ENCODE peak calls at places on chromosomes 1 and 21, in seven cellular contexts. One of them, this sample, is unnamed.

GRCh38 chr1:77832889-77833288 is 53.4 kb downstream of the MIGA1 start:
- DNase-seq in Panc1: no peak
- DNase-seq in stimulated activated CD4-positive, alpha-beta T cell treated with anti-CD3 and anti-CD28 coated beads, Interleukin-2, amount 100 ng/mL, for 24 hours: no peak
- DNase-seq in midbrain: peak; percentile 36
- DNase-seq in brain pericyte: peak; percentile 72
- DNase-seq in astrocyte of the cerebellum: peak; percentile 88
- DNase-seq in left ventricle myocardium superior: no peak
- DNase-seq in this sample: no peak

GRCh38 chr1:22024485-22025367 is 23.3 kb downstream of the CELA3A start:
- DNase-seq in midbrain: no peak
- DNase-seq in left ventricle myocardium superior: peak; percentile 59
- DNase-seq in astrocyte of the cerebellum: peak; percentile 40
- DNase-seq in Panc1: no peak
- DNase-seq in brain pericyte: peak; percentile 68
- DNase-seq in stimulated activated CD4-positive, alpha-beta T cell treated with anti-CD3 and anti-CD28 coated beads, Interleukin-2, amount 100 ng/mL, for 24 hours: peak; percentile 75
- DNase-seq in this sample: peak; percentile 54

GRCh38 chr1:175933801-175934200 is 190.4 kb upstream of the TNR start:
- DNase-seq in brain pericyte: no peak
- DNase-seq in Panc1: no peak
- DNase-seq in astrocyte of the cerebellum: no peak
- DNase-seq in left ventricle myocardium superior: no peak
- DNase-seq in midbrain: no peak
- DNase-seq in stimulated activated CD4-positive, alpha-beta T cell treated with anti-CD3 and anti-CD28 coated beads, Interleukin-2, amount 100 ng/mL, for 24 hours: no peak
- DNase-seq in this sample: no peak

GRCh38 chr1:88983791-88984552 is 8.5 kb downstream of the KYAT3 start:
- DNase-seq in stimulated activated CD4-positive, alpha-beta T cell treated with anti-CD3 and anti-CD28 coated beads, Interleukin-2, amount 100 ng/mL, for 24 hours: no peak
- DNase-seq in Panc1: peak; percentile 64
- DNase-seq in astrocyte of the cerebellum: peak; percentile 44
- DNase-seq in midbrain: peak; percentile 73
- DNase-seq in left ventricle myocardium superior: peak; percentile 39
- DNase-seq in brain pericyte: no peak
- DNase-seq in this sample: peak; percentile 23

GRCh38 chr1:109794319-109795132 is 30.8 kb upstream of the EPS8L3 start:
- DNase-seq in brain pericyte: no peak
- DNase-seq in midbrain: no peak
- DNase-seq in stimulated activated CD4-positive, alpha-beta T cell treated with anti-CD3 and anti-CD28 coated beads, Interleukin-2, amount 100 ng/mL, for 24 hours: no peak
- DNase-seq in Panc1: no peak
- DNase-seq in astrocyte of the cerebellum: no peak
- DNase-seq in left ventricle myocardium superior: no peak
- DNase-seq in this sample: no peak

GRCh38 chr1:8590696-8591351 is 226.6 kb downstream of the RERE start:
- DNase-seq in stimulated activated CD4-positive, alpha-beta T cell treated with anti-CD3 and anti-CD28 coated beads, Interleukin-2, amount 100 ng/mL, for 24 hours: no peak
- DNase-seq in left ventricle myocardium superior: no peak
- DNase-seq in brain pericyte: no peak
- DNase-seq in midbrain: no peak
- DNase-seq in Panc1: no peak
- DNase-seq in astrocyte of the cerebellum: no peak
- DNase-seq in this sample: no peak

GRCh38 chr1:54904476-54905048 is 17.6 kb upstream of the DHCR24 start:
- DNase-seq in brain pericyte: no peak
- DNase-seq in stimulated activated CD4-positive, alpha-beta T cell treated with anti-CD3 and anti-CD28 coated beads, Interleukin-2, amount 100 ng/mL, for 24 hours: no peak
- DNase-seq in Panc1: no peak
- DNase-seq in left ventricle myocardium superior: no peak
- DNase-seq in midbrain: no peak
- DNase-seq in astrocyte of the cerebellum: peak; percentile 28
- DNase-seq in this sample: no peak

GRCh38 chr1:39331647-39332046 is 127.2 kb downstream of the MACF1 start:
- DNase-seq in brain pericyte: no peak
- DNase-seq in midbrain: no peak
- DNase-seq in left ventricle myocardium superior: no peak
- DNase-seq in Panc1: no peak
- DNase-seq in stimulated activated CD4-positive, alpha-beta T cell treated with anti-CD3 and anti-CD28 coated beads, Interleukin-2, amount 100 ng/mL, for 24 hours: no peak
- DNase-seq in astrocyte of the cerebellum: no peak
- DNase-seq in this sample: no peak

GRCh38 chr1:100584761-100585745 is 47.1 kb downstream of the GPR88 start:
- DNase-seq in Panc1: no peak
- DNase-seq in stimulated activated CD4-positive, alpha-beta T cell treated with anti-CD3 and anti-CD28 coated beads, Interleukin-2, amount 100 ng/mL, for 24 hours: no peak
- DNase-seq in midbrain: no peak
- DNase-seq in brain pericyte: peak; percentile 72
- DNase-seq in left ventricle myocardium superior: no peak
- DNase-seq in astrocyte of the cerebellum: no peak
- DNase-seq in this sample: no peak

GRCh38 chr21:26127918-26128317 is 42.7 kb downstream of the APP start:
- DNase-seq in astrocyte of the cerebellum: no peak
- DNase-seq in left ventricle myocardium superior: peak; percentile 36
- DNase-seq in stimulated activated CD4-positive, alpha-beta T cell treated with anti-CD3 and anti-CD28 coated beads, Interleukin-2, amount 100 ng/mL, for 24 hours: no peak
- DNase-seq in Panc1: no peak
- DNase-seq in midbrain: no peak
- DNase-seq in brain pericyte: no peak
- DNase-seq in this sample: no peak

GRCh38 chr1:57966751-57967406 is 543.0 kb upstream of the DAB1 start:
- DNase-seq in Panc1: no peak
- DNase-seq in astrocyte of the cerebellum: peak; percentile 18
- DNase-seq in brain pericyte: no peak
- DNase-seq in left ventricle myocardium superior: no peak
- DNase-seq in midbrain: no peak
- DNase-seq in stimulated activated CD4-positive, alpha-beta T cell treated with anti-CD3 and anti-CD28 coated beads, Interleukin-2, amount 100 ng/mL, for 24 hours: no peak
- DNase-seq in this sample: no peak

GRCh38 chr1:119873166-119874025 is 22.9 kb downstream of the ADAM30 start:
- DNase-seq in astrocyte of the cerebellum: peak; percentile 91
- DNase-seq in Panc1: no peak
- DNase-seq in left ventricle myocardium superior: no peak
- DNase-seq in brain pericyte: no peak
- DNase-seq in midbrain: no peak
- DNase-seq in stimulated activated CD4-positive, alpha-beta T cell treated with anti-CD3 and anti-CD28 coated beads, Interleukin-2, amount 100 ng/mL, for 24 hours: no peak
- DNase-seq in this sample: no peak

GRCh38 chr1:84702143-84702542 is 11.9 kb upstream of the SSX2IP start:
- DNase-seq in brain pericyte: no peak
- DNase-seq in stimulated activated CD4-positive, alpha-beta T cell treated with anti-CD3 and anti-CD28 coated beads, Interleukin-2, amount 100 ng/mL, for 24 hours: no peak
- DNase-seq in midbrain: no peak
- DNase-seq in Panc1: no peak
- DNase-seq in left ventricle myocardium superior: no peak
- DNase-seq in astrocyte of the cerebellum: no peak
- DNase-seq in this sample: no peak

GRCh38 chr1:218394416-218394815 is 49.3 kb downstream of the TGFB2 start:
- DNase-seq in stimulated activated CD4-positive, alpha-beta T cell treated with anti-CD3 and anti-CD28 coated beads, Interleukin-2, amount 100 ng/mL, for 24 hours: no peak
- DNase-seq in Panc1: no peak
- DNase-seq in midbrain: no peak
- DNase-seq in left ventricle myocardium superior: no peak
- DNase-seq in brain pericyte: no peak
- DNase-seq in astrocyte of the cerebellum: peak; percentile 66
- DNase-seq in this sample: no peak